ENCODE peak calls at places on chromosome 5, in seven cellular contexts. I is HCT116, X is breast epithelium, H is GM12892, Z is K562, K is transverse colon, N is upper lobe of left lung. M is an unnamed sample.

GRCh38 chr5:99378443-99378842 is 449.6 kb upstream of the CHD1 start:
- DNase-seq in Z (no peak), K (no peak), I (no peak), H (no peak), X (no peak), N (no peak), M (no peak)

GRCh38 chr5:136058031-136058971 is 29.5 kb downstream of the TGFBI start:
- DNase-seq in K (peak; percentile 54), N (peak; percentile 47), I (peak; percentile 35), H (no peak), X (no peak), Z (no peak), M (no peak)

GRCh38 chr5:59586811-59587340 is 306.6 kb downstream of the PDE4D start:
- DNase-seq in X (no peak), H (no peak), N (no peak), K (no peak), Z (no peak), I (no peak), M (no peak)

GRCh38 chr5:81906086-81906485 is 65.7 kb upstream of the ATG10 start:
- DNase-seq in I (no peak), N (no peak), Z (peak; percentile 38), H (no peak), K (no peak), X (no peak), M (no peak)

GRCh38 chr5:173239233-173239593 is 4.2 kb upstream of the NKX2-5 start:
- DNase-seq in H (no peak), X (no peak), K (no peak), Z (no peak), I (no peak), N (no peak), M (no peak)

GRCh38 chr5:37869221-37869620 is 29.4 kb upstream of the GDNF start:
- DNase-seq in Z (no peak), X (no peak), H (no peak), I (no peak), N (no peak), K (no peak), M (no peak)

GRCh38 chr5:168390491-168390890 is 95.8 kb upstream of the RARS1 start:
- DNase-seq in Z (no peak), X (no peak), N (no peak), H (no peak), I (no peak), K (no peak), M (no peak)

GRCh38 chr5:64979518-64979917 is 210.8 kb downstream of the CWC27 start:
- DNase-seq in X (no peak), N (no peak), I (no peak), H (no peak), Z (no peak), K (no peak), M (no peak)

GRCh38 chr5:122844136-122844915 is 1.1 kb upstream of the SNX24 start:
- DNase-seq in X (no peak), N (peak; percentile 60), K (peak; percentile 37), Z (peak; percentile 58), I (no peak), H (no peak), M (no peak)

GRCh38 chr5:143812085-143812705 is at the start of gene HMHB1:
- DNase-seq in X (no peak), H (no peak), N (no peak), K (no peak), Z (no peak), I (no peak), M (no peak)

GRCh38 chr5:178240772-178241171 is 8.2 kb upstream of the PHYKPL start:
- DNase-seq in K (no peak), I (no peak), N (no peak), Z (no peak), H (no peak), X (no peak), M (no peak)

GRCh38 chr5:22611327-22611726 is 241.8 kb downstream of the CDH12 start:
- DNase-seq in Z (no peak), X (no peak), N (no peak), H (no peak), I (no peak), K (no peak), M (no peak)

GRCh38 chr5:150789943-150790611 is 11.5 kb downstream of the SMIM3 start:
- DNase-seq in X (no peak), H (no peak), Z (peak; percentile 67), I (peak; percentile 85), K (peak; percentile 31), N (peak; percentile 71), M (no peak)

GRCh38 chr5:1510631-1511030 is 13.1 kb downstream of the LPCAT1 start:
- DNase-seq in Z (no peak), K (peak; percentile 3), I (no peak), X (peak; percentile 43), H (peak; percentile 23), N (peak; percentile 21), M (peak; percentile 8)

GRCh38 chr5:66713998-66714397 is 117.8 kb downstream of the MAST4 start:
- DNase-seq in K (no peak), N (peak; percentile 31), I (peak; percentile 8), H (no peak), Z (peak; percentile 2), X (no peak), M (no peak)

GRCh38 chr5:172117977-172118701 is 69.9 kb downstream of the STK10 start:
- DNase-seq in H (no peak), X (no peak), Z (no peak), K (no peak), N (peak; percentile 50), I (no peak), M (no peak)

GRCh38 chr5:159913048-159913447 is 3.2 kb upstream of the ADRA1B start:
- DNase-seq in K (no peak), N (no peak), H (no peak), Z (no peak), I (no peak), X (no peak), M (no peak)

GRCh38 chr5:135750506-135750905 is 84.0 kb upstream of the SLC25A48 start:
- DNase-seq in I (no peak), H (no peak), N (no peak), X (no peak), Z (peak; percentile 6), K (no peak), M (no peak)

GRCh38 chr5:83721878-83722779 is 1.5 kb upstream of the HAPLN1 start:
- DNase-seq in K (peak; percentile 83), H (peak; percentile 14), I (peak; percentile 66), X (no peak), Z (peak; percentile 23), N (peak; percentile 53), M (peak; percentile 49)

GRCh38 chr5:74192606-74193299 is 447.8 kb downstream of the ENC1 start:
- DNase-seq in N (no peak), X (no peak), H (no peak), I (no peak), K (no peak), Z (no peak), M (no peak)

GRCh38 chr5:145834917-145835838 is at the start of gene PRELID2:
- DNase-seq in X (peak; percentile 85), H (peak; percentile 31), I (peak; percentile 79), N (peak; percentile 91), Z (peak; percentile 97), K (peak; percentile 94), M (peak; percentile 39)
- TF ChIP-seq POLR2A in X (no peak), H (no peak), I (peak; percentile 31), N (no peak), Z (peak; percentile 84), K (peak; percentile 77), M (no peak)

GRCh38 chr5:56161927-56162326 is 71.2 kb downstream of the ANKRD55 start:
- DNase-seq in H (no peak), N (no peak), K (no peak), X (no peak), I (no peak), Z (peak; percentile 88), M (no peak)

GRCh38 chr5:56161446-56161838 is 71.7 kb downstream of the ANKRD55 start:
- DNase-seq in N (no peak), I (no peak), X (no peak), Z (no peak), K (no peak), H (no peak), M (no peak)

GRCh38 chr5:56158331-56158960 is 74.7 kb downstream of the ANKRD55 start:
- DNase-seq in I (no peak), H (no peak), K (no peak), X (no peak), Z (no peak), N (no peak), M (no peak)

GRCh38 chr5:56160723-56161445 is 72.2 kb downstream of the ANKRD55 start:
- DNase-seq in Z (no peak), X (no peak), H (no peak), I (no peak), N (no peak), K (no peak), M (no peak)

DNA sequence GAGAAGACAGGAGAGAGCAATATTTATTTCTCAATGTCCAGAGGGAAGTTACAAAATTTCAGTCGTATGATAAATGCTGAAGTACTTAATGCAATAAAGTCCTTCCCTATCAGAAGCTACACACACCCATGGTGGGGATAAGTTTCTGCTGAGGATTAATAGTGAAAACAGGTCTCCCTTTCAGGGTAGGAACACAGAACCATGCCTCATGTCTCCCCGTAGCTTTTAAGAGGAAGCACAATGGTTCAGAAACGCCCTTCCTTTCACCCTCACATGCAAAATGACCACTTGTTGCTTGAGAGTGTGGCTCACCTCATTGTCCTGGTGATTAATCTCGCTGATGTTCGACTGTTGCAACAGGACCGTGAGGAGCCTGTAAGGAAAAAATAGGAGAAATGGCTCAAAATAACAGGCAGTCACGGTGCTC is 73.6 kb downstream of the ANKRD55 start:
- DNase-seq in H (no peak), Z (no peak), I (no peak), X (no peak), N (no peak), K (no peak), M (no peak)
- TF ChIP-seq POLR2AphosphoS5 in H (no peak), Z (no peak), I (no peak), X (no peak), N (no peak), K (no peak), M (no peak)

GRCh38 chr5:80864109-80864508 is 96.1 kb upstream of the RASGRF2 start:
- DNase-seq in K (no peak), I (no peak), Z (no peak), N (no peak), X (no peak), H (no peak), M (no peak)

GRCh38 chr5:80867233-80867632 is 92.9 kb upstream of the RASGRF2 start:
- DNase-seq in I (no peak), K (no peak), Z (no peak), N (no peak), H (no peak), X (no peak), M (no peak)

GRCh38 chr5:80865547-80865946 is 94.6 kb upstream of the RASGRF2 start:
- DNase-seq in Z (no peak), N (no peak), I (no peak), H (no peak), X (no peak), K (no peak), M (no peak)

GRCh38 chr5:80864706-80865435 is 95.3 kb upstream of the RASGRF2 start:
- DNase-seq in K (no peak), H (no peak), Z (no peak), I (no peak), N (no peak), X (no peak), M (no peak)

GRCh38 chr5:80866372-80866771 is 93.8 kb upstream of the RASGRF2 start:
- DNase-seq in Z (no peak), N (no peak), X (no peak), K (no peak), I (no peak), H (no peak), M (no peak)
- TF ChIP-seq POLR2A in Z (no peak), N (no peak), X (no peak), K (no peak), I (no peak), H (no peak), M (no peak)

GRCh38 chr5:108747111-108748009 is at the start of gene FER:
- DNase-seq in K (no peak), H (no peak), I (peak; percentile 75), Z (peak; percentile 83), N (peak; percentile 61), X (no peak), M (no peak)
- TF ChIP-seq POLR2AphosphoS5 in K (peak; percentile 43), H (peak; percentile 75), I (peak; percentile 68), Z (peak; percentile 69), N (no peak), X (no peak), M (peak; percentile 86)